ENCODE peak calls at places on chromosome 3, in seven cellular contexts. X, F, N, E, O, V and C are unnamed samples.
A peak's percentile ranks its signal among the peaks of the same experiment; 100 is the strongest.

GRCh38 chr3:57169106-57169505 is 4.0 kb upstream of the IL17RD start:
- DNase-seq in X (no peak), F (no peak), N (no peak), E (no peak), O (no peak), V (no peak), C (no peak)

GRCh38 chr3:129387492-129387891 is 40.9 kb downstream of the EFCAB12 start:
- DNase-seq in X (no peak), F (no peak), N (no peak), E (no peak), O (no peak), V (no peak), C (no peak)

GRCh38 chr3:46368569-46368968 is 2.2 kb upstream of the CCR5 start:
- DNase-seq in X (peak; percentile 36), F (no peak), N (peak; percentile 44), E (peak; percentile 19), O (peak; percentile 87), V (no peak), C (no peak)

GRCh38 chr3:139423232-139423631 is 33.8 kb upstream of the COPB2 start:
- DNase-seq in X (no peak), F (no peak), N (no peak), E (no peak), O (no peak), V (no peak), C (no peak)

GRCh38 chr3:183527980-183528379 is 27.5 kb downstream of the KLHL6 start:
- DNase-seq in X (no peak), F (no peak), N (no peak), E (no peak), O (no peak), V (no peak), C (no peak)

GRCh38 chr3:183844606-183845005 is 19.2 kb upstream of the MAP6D1 start:
- DNase-seq in X (no peak), F (peak; percentile 90), N (no peak), E (peak; percentile 79), O (no peak), V (peak; percentile 62), C (peak; percentile 54)

GRCh38 chr3:63995056-63995576 is 28.2 kb downstream of the PSMD6 start:
- DNase-seq in X (no peak), F (no peak), N (no peak), E (no peak), O (no peak), V (no peak), C (no peak)

GRCh38 chr3:48966367-48966766 is 23.7 kb upstream of the P4HTM start:
- DNase-seq in X (no peak), F (no peak), N (no peak), E (no peak), O (no peak), V (no peak), C (no peak)

GRCh38 chr3:195238626-195239118 is 32.3 kb downstream of the XXYLT1 start:
- DNase-seq in X (no peak), F (peak; percentile 46), N (no peak), E (peak; percentile 46), O (no peak), V (no peak), C (no peak)

GRCh38 chr3:115217678-115218451 is 70.8 kb upstream of the ZBTB20 start:
- DNase-seq in X (peak; percentile 4), F (peak; percentile 91), N (no peak), E (peak; percentile 89), O (no peak), V (peak; percentile 47), C (peak; percentile 10)

GRCh38 chr3:188244395-188244861 is 90.5 kb downstream of the LPP start:
- DNase-seq in X (no peak), F (peak; percentile 94), N (no peak), E (peak; percentile 91), O (no peak), V (no peak), C (peak; percentile 48)

GRCh38 chr3:172808969-172809546 is 58.5 kb downstream of the ECT2 start:
- DNase-seq in X (no peak), F (peak; percentile 63), N (no peak), E (peak; percentile 71), O (no peak), V (peak; percentile 10), C (no peak)

GRCh38 chr3:84724877-84725276 is 233.9 kb upstream of the CADM2 start:
- DNase-seq in X (no peak), F (peak; percentile 43), N (no peak), E (peak; percentile 87), O (no peak), V (no peak), C (no peak)